ENCODE peak calls at places on chromosomes 16 and 17, in eight cellular contexts. Z is tibial artery, P is testis, L is SJSA1, D is right lobe of liver, M is sigmoid colon, H is heart left ventricle, C is psoas muscle. U is an unnamed sample.

GRCh38 chr17:83192161-83192788 is 112.9 kb downstream of the METRNL start:
- DNase-seq in Z (peak; percentile 78), H (peak; percentile 16), P (peak; percentile 45), M (peak; percentile 79), L (peak; percentile 53), C (peak; percentile 61), D (peak; percentile 42), U (peak; percentile 4)

GRCh38 chr17:42387221-42387657 is 1.0 kb downstream of the STAT3 start:
- DNase-seq in H (no peak), P (peak; percentile 44), D (peak; percentile 55), M (peak; percentile 58), Z (no peak), C (no peak), L (no peak), U (no peak)

GRCh38 chr17:36124879-36125824 is 21.5 kb downstream of the CCL4 start:
- DNase-seq in L (no peak), H (no peak), Z (no peak), M (no peak), P (no peak), C (no peak), D (no peak), U (no peak)

GRCh38 chr17:42760652-42761581 is at the start of gene RAMP2:
- DNase-seq in M (peak; percentile 68), C (peak; percentile 52), P (no peak), Z (no peak), H (peak; percentile 58), D (no peak), L (no peak), U (no peak)

GRCh38 chr17:28030386-28030785 is 12.1 kb upstream of the NLK start:
- DNase-seq in H (no peak), Z (no peak), D (no peak), P (no peak), L (no peak), C (no peak), M (no peak), U (no peak)

GRCh38 chr17:12136243-12136642 is 115.6 kb downstream of the MAP2K4 start:
- DNase-seq in M (no peak), C (no peak), L (no peak), P (no peak), Z (no peak), D (no peak), H (no peak), U (no peak)

GRCh38 chr17:56131431-56131830 is 21.8 kb upstream of the ANKFN1 start:
- DNase-seq in H (no peak), Z (no peak), M (no peak), L (no peak), D (no peak), C (no peak), P (no peak), U (no peak)

GRCh38 chr17:44331249-44331760 is 6.7 kb upstream of the SLC25A39 start:
- DNase-seq in Z (peak; percentile 80), P (peak; percentile 89), M (no peak), H (peak; percentile 69), L (no peak), C (no peak), D (peak; percentile 75), U (no peak)

GRCh38 chr17:2194778-2195417 is 108.7 kb downstream of the SMG6 start:
- DNase-seq in H (no peak), L (no peak), D (no peak), C (no peak), Z (no peak), P (no peak), M (no peak), U (no peak)

GRCh38 chr17:2337811-2338657 is 733 bp downstream of the SGSM2 start:
- DNase-seq in M (peak; percentile 83), Z (peak; percentile 61), L (peak; percentile 66), C (peak; percentile 70), H (peak; percentile 61), D (peak; percentile 69), P (peak; percentile 63), U (peak; percentile 41)

GRCh38 chr17:42002792-42003301 is 14.4 kb downstream of the DNAJC7 start:
- DNase-seq in L (no peak), H (no peak), M (no peak), C (no peak), Z (no peak), P (no peak), D (no peak), U (no peak)

GRCh38 chr16:49644143-49644460 is 211.8 kb downstream of the ZNF423 start:
- DNase-seq in M (no peak), D (no peak), P (no peak), Z (no peak), L (no peak), H (no peak), C (no peak), U (no peak)

GRCh38 chr17:27345141-27345904 is 51.4 kb downstream of the WSB1 start:
- DNase-seq in H (no peak), Z (no peak), L (no peak), C (no peak), M (no peak), D (no peak), P (peak; percentile 48), U (no peak)

GRCh38 chr17:42018339-42018738 is 1.1 kb upstream of the DNAJC7 start:
- DNase-seq in L (no peak), H (no peak), C (no peak), M (no peak), D (no peak), Z (no peak), P (no peak), U (no peak)

GRCh38 chr17:29862951-29863350 is 67.1 kb downstream of the SSH2 start:
- DNase-seq in D (no peak), Z (no peak), M (no peak), P (no peak), L (no peak), H (no peak), C (no peak), U (no peak)

GRCh38 chr17:35738519-35739133 is 7.2 kb downstream of the RASL10B start:
- DNase-seq in D (no peak), H (no peak), Z (no peak), M (no peak), C (no peak), L (no peak), P (no peak), U (no peak)

GRCh38 chr17:76104896-76105231 is 1.3 kb upstream of the EXOC7 start:
- DNase-seq in L (no peak), M (no peak), H (no peak), C (no peak), P (no peak), Z (no peak), D (no peak), U (no peak)

GRCh38 chr17:17819561-17819995 is 17.2 kb downstream of the SREBF1 start:
- DNase-seq in H (peak; percentile 61), C (peak; percentile 80), Z (peak; percentile 68), D (peak; percentile 87), P (peak; percentile 79), M (peak; percentile 92), L (peak; percentile 75), U (peak; percentile 72)

GRCh38 chr16:25121824-25122600 is 10.5 kb downstream of the LCMT1 start:
- DNase-seq in P (peak; percentile 66), Z (no peak), L (no peak), D (no peak), C (no peak), H (no peak), M (no peak), U (no peak)

GRCh38 chr16:73122604-73123386 is 74.9 kb upstream of the ZFHX3 start:
- DNase-seq in Z (peak; percentile 59), C (peak; percentile 29), H (peak; percentile 72), D (peak; percentile 52), M (no peak), P (peak; percentile 23), L (no peak), U (no peak)

DNA sequence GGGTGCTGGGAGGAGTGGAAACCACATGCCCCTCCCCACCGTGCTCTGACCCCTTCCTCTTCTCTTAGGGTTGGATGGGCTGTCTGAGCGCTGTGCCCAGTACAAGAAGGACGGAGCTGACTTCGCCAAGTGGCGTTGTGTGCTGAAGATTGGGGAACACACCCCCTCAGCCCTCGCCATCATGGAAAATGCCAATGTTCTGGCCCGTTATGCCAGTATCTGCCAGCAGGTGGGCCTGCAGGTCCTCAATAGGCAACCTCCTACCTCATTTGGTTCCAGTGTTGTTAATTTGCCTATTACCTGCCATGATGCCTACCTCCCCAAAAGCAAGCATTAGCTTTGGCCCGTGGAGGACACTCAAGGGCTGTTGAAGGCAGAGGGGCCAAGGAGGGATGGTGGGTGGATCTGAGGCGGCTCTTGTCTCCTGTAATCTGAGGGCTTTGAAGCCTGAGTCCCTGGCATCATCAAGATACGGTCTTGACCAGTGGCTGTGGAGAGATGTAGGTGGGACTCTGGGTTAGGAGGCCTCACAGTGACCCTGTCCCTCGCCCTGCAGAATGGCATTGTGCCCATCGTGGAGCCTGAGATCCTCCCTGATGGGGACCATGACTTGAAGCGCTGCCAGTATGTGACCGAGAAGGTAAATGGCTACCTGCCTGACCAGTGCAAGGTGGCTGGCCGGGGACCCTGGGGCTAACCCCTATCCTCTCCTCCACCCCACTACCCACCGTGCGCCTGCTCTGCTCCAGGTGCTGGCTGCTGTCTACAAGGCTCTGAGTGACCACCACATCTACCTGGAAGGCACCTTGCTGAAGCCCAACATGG is 3.4 kb downstream of the ALDOA start:
- DNase-seq in M (no peak), H (no peak), L (no peak), D (peak; percentile 55), C (no peak), P (no peak), Z (no peak), U (peak; percentile 73)
- H3K27ac ChIP-seq in M (peak overlapping the region; percentile 100), H (no peak overlapping the region), L (no peak overlapping the region), D (no peak overlapping the region), C (peak overlapping the region; percentile 99), P (peak overlapping the region; percentile 68), Z (peak overlapping the region; percentile 96), U (peak overlapping the region; percentile 22)

GRCh38 chr16:23129686-23130085 is 19.6 kb downstream of the USP31 start:
- DNase-seq in L (no peak), P (no peak), C (no peak), Z (no peak), D (no peak), M (no peak), H (no peak), U (no peak)
- H3K36me3 ChIP-seq in L (no peaks in the 10 kb centered on the region), P (no peaks in the 10 kb centered on the region), C (no peaks in the 10 kb centered on the region), Z (no peaks in the 10 kb centered on the region), D (no peaks in the 10 kb centered on the region), M (no peaks in the 10 kb centered on the region), H (no peaks in the 10 kb centered on the region), U (no peaks in the 10 kb centered on the region)

DNA sequence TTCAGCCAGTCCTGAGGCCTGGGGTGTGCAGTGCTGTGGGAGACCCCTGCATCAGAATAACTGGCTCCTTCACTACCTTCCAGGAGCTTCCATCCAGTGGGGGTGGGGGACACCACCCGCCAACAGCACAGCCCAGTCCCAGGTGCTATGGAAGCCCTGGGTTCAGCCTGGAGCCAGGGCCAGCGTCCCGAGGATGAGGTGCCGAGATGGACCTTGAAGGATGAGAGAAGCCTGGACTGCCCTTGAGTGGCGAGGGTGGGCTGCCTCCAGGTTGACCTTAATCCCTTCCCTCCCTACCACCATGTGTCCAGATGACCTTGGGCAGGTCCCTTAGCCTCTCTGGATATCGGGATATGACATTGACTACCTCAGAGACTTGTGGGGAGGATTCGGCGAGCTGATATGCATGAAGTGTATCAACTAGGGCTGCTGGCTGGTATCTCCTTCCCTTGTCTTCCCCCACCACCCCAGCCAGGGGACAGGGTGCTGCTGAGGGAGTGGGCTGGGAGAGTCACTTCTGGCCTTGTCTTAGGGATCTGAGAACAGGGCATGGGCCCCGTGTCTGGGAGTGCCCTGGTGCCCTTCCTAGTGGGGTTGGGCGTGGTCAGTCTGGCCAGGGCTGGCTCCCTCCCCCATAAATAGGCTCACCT is 14.2 kb upstream of the LASP1NB start:
- DNase-seq in P (no peak), L (no peak), Z (no peak), H (no peak), M (peak; percentile 52), D (peak; percentile 43), C (peak; percentile 7), U (no peak)
- H3K27ac ChIP-seq in P (no peak overlapping the region), L (no peak overlapping the region), Z (peak overlapping the region; percentile 84), H (no peak overlapping the region), M (no peak overlapping the region), D (no peak overlapping the region), C (no peak overlapping the region), U (no peak overlapping the region)

GRCh38 chr16:1541293-1542165 is 8.1 kb downstream of the TMEM204 start:
- DNase-seq in L (no peak), P (no peak), C (no peak), Z (no peak), H (no peak), D (no peak), M (no peak), U (no peak)
- H3K36me3 ChIP-seq in L (no peaks in the 10 kb centered on the region), P (no peaks in the 10 kb centered on the region), C (peaks cover 21% of the 10 kb centered on the region), Z (peaks cover 34% of the 10 kb centered on the region), H (no peaks in the 10 kb centered on the region), D (no peaks in the 10 kb centered on the region), M (peaks cover 66% of the 10 kb centered on the region), U (peaks cover 16% of the 10 kb centered on the region)